ENCODE peak calls at places on chromosomes 2 and 18, in four cellular contexts. One of them, this sample, is unnamed. For H3K4me1, the result is how much of the 10 kb centered on the place peaks cover.

GRCh38 chr2:206208900-206209299 is 49.2 kb downstream of the EEF1B2 start:
- DNase-seq in H1: no peak
- DNase-seq in right cardiac atrium: no peak
- DNase-seq in heart right ventricle: no peak
- DNase-seq in this sample: no peak

GRCh38 chr2:75211371-75211770 is 12.1 kb upstream of the TACR1 start:
- DNase-seq in right cardiac atrium: no peak
- DNase-seq in heart right ventricle: no peak
- DNase-seq in H1: no peak
- DNase-seq in this sample: no peak

GRCh38 chr2:64404743-64405142 is 49.2 kb upstream of the LGALSL start:
- DNase-seq in H1: peak
- DNase-seq in right cardiac atrium: peak
- DNase-seq in heart right ventricle: peak
- DNase-seq in this sample: peak

GRCh38 chr2:117771969-117772630 is 42.4 kb upstream of the DDX18 start:
- DNase-seq in right cardiac atrium: no peak
- DNase-seq in H1: no peak
- DNase-seq in heart right ventricle: no peak
- DNase-seq in this sample: no peak

GRCh38 chr18:69401475-69402218 is 959 bp downstream of the DOK6 start:
- DNase-seq in heart right ventricle: peak
- DNase-seq in right cardiac atrium: peak
- DNase-seq in H1: peak
- DNase-seq in this sample: no peak

GRCh38 chr2:70084973-70085710 is 2.1 kb upstream of the PCBP1 start:
- DNase-seq in H1: peak
- DNase-seq in heart right ventricle: no peak
- DNase-seq in right cardiac atrium: peak
- DNase-seq in this sample: no peak

GRCh38 chr2:161048317-161048716 is 111.9 kb upstream of the TANK start:
- DNase-seq in H1: no peak
- DNase-seq in heart right ventricle: no peak
- DNase-seq in right cardiac atrium: no peak
- DNase-seq in this sample: no peak

GRCh38 chr2:217902281-217903141 is 100.3 kb downstream of the TNS1 start:
- DNase-seq in H1: no peak
- DNase-seq in right cardiac atrium: peak
- DNase-seq in heart right ventricle: peak
- DNase-seq in this sample: peak

GRCh38 chr18:69585696-69586095 is 185.0 kb downstream of the DOK6 start:
- DNase-seq in right cardiac atrium: no peak
- DNase-seq in heart right ventricle: no peak
- DNase-seq in H1: no peak
- DNase-seq in this sample: no peak

GRCh38 chr18:21914739-21915319 is 174.2 kb downstream of the MIB1 start:
- DNase-seq in heart right ventricle: peak
- DNase-seq in H1: no peak
- DNase-seq in right cardiac atrium: no peak
- DNase-seq in this sample: no peak

DNA sequence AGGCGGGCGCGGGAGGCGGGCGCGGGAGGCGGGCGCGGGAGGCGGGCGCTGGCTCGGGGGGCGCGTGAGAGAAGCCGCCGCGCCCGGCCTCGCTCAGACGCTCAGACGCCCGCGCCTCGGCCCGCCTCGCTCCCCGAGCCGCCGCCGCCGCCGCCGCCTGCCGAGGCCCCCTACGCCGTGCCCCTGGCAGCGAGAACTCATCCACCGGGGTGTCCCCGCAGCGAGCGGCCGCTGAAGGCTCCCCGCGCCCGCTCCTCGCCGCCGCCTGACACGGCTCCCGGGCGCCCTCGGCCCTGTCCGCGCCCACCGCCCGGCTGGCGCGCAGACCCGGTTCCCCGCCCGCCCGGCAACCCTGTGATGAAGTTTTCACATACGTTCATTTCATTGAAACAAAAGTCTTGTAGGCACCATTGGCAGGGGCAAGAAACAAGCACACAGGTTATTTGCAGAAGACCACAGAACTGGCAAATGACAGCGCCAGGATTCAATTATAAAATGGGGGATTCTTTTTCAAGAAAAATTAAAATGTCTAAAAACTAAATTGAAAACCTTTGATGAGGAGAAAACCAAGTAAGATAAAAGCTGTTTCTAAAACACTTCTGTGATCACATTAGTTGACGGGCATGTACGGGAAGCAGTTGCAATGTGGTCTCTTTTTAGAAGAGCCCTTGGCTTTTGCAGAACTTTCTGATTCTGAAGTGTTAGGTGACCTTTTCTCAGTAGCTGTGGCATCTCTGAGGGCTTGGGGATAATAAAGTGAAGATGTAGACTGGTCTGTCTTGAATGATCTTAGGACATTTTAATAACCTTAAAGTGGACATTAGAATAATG is 50.5 kb upstream of the TUBA3D start:
- DNase-seq in H1: no peak
- DNase-seq in heart right ventricle: no peak
- DNase-seq in right cardiac atrium: no peak
- DNase-seq in this sample: no peak
- H3K4me3 ChIP-seq in H1: peak
- H3K4me3 ChIP-seq in heart right ventricle: no peak
- H3K4me3 ChIP-seq in right cardiac atrium: peak
- H3K4me3 ChIP-seq in this sample: peak

DNA sequence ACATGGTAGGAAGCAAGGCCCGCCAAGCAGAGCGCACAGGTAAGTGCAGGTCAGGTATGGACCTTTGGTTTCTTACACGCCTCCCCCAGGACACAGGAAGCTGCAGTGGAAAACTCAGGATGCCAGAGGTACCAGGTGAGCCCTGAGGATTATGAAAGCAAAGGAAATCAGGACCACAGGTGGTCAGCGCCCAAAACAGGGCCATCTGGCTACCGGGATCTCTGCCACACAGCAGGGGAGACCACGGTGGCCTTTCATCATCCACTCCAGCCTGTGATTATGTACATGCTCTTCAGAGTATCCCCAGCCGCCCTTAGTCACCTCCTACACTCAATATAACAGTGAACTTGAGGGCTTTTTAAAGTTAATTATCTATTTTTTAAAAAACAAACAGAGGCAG is 125.5 kb upstream of the EPC2 start:
- DNase-seq in H1: no peak
- DNase-seq in heart right ventricle: no peak
- DNase-seq in right cardiac atrium: no peak
- DNase-seq in this sample: no peak
- H3K4me1 ChIP-seq in H1: under half
- H3K4me1 ChIP-seq in heart right ventricle: under half
- H3K4me1 ChIP-seq in right cardiac atrium: under half
- H3K4me1 ChIP-seq in this sample: under half

DNA sequence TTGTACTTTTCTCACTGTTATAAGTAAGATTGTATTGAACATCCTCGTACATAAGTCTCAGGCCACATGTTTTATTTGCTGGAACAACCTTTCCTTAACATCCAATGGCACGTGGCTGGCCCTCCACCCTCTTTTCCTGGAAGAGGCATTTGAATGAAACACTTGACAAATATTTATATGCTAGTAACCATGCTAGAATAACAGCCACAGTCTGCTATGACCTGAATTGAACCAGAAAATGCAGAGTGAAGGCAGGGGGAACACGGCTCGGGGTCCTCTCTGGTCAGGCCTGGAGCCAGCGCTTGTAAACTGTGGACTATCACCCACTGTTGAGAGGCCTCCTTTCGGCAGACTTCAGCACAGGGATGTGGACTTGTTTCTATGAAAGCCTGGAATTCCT is 198.2 kb upstream of the COPS8 start:
- DNase-seq in H1: peak
- DNase-seq in right cardiac atrium: peak
- DNase-seq in heart right ventricle: peak
- DNase-seq in this sample: no peak
- H3K27ac ChIP-seq in H1: no peak
- H3K27ac ChIP-seq in right cardiac atrium: peak
- H3K27ac ChIP-seq in heart right ventricle: no peak
- H3K27ac ChIP-seq in this sample: peak

DNA sequence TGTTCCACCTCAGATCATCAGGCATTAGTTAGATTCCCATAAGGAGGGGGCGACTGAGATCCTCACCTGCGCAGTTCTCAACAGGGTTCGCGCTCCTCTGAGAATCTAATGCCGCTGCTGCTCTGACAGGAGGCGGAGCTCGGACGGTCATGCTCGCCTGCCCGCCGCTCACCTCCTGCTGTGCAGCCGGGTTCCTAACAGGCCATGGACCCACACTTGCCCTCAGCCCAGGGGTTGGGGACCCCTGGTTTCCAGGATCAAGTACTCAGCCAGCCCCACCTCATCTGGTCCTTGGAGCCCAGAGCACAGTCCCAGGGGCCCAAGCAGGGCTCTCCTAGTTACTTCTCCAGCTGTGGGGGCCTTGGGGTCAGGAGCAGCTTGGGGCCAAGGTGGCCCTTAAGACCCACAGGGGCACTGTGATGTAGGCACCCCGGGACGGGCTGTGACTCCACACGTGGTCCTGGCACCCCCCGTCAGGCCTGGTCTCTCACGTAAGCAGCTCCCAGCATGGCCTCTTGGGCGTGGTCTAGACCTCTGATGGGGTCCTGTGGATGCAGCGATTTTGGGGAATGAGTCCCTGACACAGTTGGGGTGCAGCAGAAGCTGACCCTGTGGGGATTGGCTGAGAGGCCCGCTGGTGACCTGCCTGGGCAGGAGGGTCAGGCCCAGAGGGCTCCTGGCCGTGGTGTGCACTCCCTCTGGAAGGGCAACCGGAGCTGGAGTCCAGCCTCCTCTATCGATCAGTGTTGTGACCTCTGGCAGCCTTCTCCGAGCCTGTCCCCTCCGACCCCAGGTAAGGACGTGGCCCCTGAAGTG is 28.3 kb upstream of the OTOS start:
- DNase-seq in right cardiac atrium: no peak
- DNase-seq in heart right ventricle: no peak
- DNase-seq in H1: no peak
- DNase-seq in this sample: no peak
- H3K4me3 ChIP-seq in right cardiac atrium: no peak
- H3K4me3 ChIP-seq in heart right ventricle: no peak
- H3K4me3 ChIP-seq in H1: no peak
- H3K4me3 ChIP-seq in this sample: no peak

GRCh38 chr2:99660616-99661416 is 171.0 kb upstream of the REV1 start:
- DNase-seq in right cardiac atrium: no peak
- DNase-seq in heart right ventricle: no peak
- DNase-seq in H1: no peak
- DNase-seq in this sample: no peak
- H3K4me1 ChIP-seq in right cardiac atrium: under half
- H3K4me1 ChIP-seq in heart right ventricle: under half
- H3K4me1 ChIP-seq in H1: under half
- H3K4me1 ChIP-seq in this sample: under half

GRCh38 chr18:64405161-64405560 is 256.3 kb upstream of the LINC00305 start:
- DNase-seq in heart right ventricle: no peak
- DNase-seq in H1: no peak
- DNase-seq in right cardiac atrium: no peak
- DNase-seq in this sample: no peak
- H3K27ac ChIP-seq in heart right ventricle: no peak
- H3K27ac ChIP-seq in H1: no peak
- H3K27ac ChIP-seq in right cardiac atrium: no peak
- H3K27ac ChIP-seq in this sample: no peak

DNA sequence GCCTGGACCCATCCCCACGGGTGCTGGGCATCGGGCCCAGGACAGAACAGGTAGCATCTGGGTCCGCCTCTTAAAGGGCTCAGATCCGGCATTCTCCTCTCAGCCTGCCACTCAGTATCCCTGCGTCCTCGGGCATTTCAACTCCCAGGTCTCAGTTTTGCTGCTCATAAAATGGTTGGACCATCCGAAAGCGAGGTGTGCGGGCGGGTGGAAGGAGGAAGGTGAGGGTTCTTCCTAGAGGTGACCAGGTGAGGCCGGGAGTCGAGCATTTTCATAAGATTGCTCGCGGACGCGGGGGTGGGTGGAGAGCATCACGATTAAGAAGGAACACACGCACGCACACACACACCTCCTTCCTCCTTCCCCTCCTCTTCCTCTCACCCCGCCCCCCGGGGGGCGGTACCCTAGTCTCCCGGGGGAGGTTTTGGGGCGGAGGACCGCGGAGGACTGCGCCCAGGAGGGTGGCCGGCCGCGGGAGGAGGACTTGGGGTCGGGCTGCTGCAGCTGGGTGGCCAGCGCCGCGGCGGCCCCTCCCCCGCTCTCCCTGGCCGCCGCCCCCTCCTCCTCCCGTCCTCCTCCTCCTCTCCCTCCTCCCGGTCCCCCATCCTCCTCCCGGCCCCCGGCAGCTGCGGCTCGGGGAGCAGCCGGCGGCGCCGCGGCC is 97.9 kb upstream of the GPR45 start:
- DNase-seq in H1: peak
- DNase-seq in right cardiac atrium: peak
- DNase-seq in heart right ventricle: no peak
- DNase-seq in this sample: no peak
- H3K4me3 ChIP-seq in H1: peak
- H3K4me3 ChIP-seq in right cardiac atrium: peak
- H3K4me3 ChIP-seq in heart right ventricle: peak
- H3K4me3 ChIP-seq in this sample: peak

This sample was measured in left ventricle myocardium inferior.